ENCODE peak calls at places on chromosomes 1 and 21, in five cellular contexts. C is heart left ventricle, K is mucosa of descending colon, G is ovary, Z is brain microvascular endothelial cell. F is an unnamed sample. For H3K36me3, the result is how much of the 10 kb centered on the place peaks cover.

GRCh38 chr21:46122758-46123683 is 25.1 kb downstream of the COL6A2 start:
- DNase-seq in G (peak), C (peak), K (no peak), Z (no peak), F (no peak)

GRCh38 chr1:225772323-225772768 is 5.3 kb upstream of the SRP9 start:
- DNase-seq in G (peak), C (peak), K (peak), Z (peak), F (peak)

GRCh38 chr1:17423781-17424245 is 15.7 kb downstream of the RCC2 start:
- DNase-seq in C (peak), G (peak), Z (no peak), K (no peak), F (no peak)

GRCh38 chr1:153796786-153797659 is 21.8 kb downstream of the SLC27A3 start:
- DNase-seq in K (peak), C (peak), G (peak), Z (peak), F (peak)

GRCh38 chr1:202710070-202711025 is at the start of gene SYT2:
- DNase-seq in G (peak), Z (no peak), K (peak), C (no peak), F (no peak)

GRCh38 chr1:201309420-201309819 is 26.1 kb downstream of the PKP1 start:
- DNase-seq in Z (peak), C (peak), G (no peak), K (peak), F (peak)

GRCh38 chr1:210464519-210465039 is 135.9 kb downstream of the HHAT start:
- DNase-seq in C (no peak), G (no peak), K (no peak), Z (no peak), F (peak)

GRCh38 chr1:21289700-21290545 is at the start of gene ECE1:
- DNase-seq in Z (no peak), G (peak), C (peak), K (peak), F (no peak)

GRCh38 chr1:63843010-63843409 is 69.2 kb downstream of the ROR1 start:
- DNase-seq in G (no peak), C (no peak), K (no peak), Z (no peak), F (no peak)

GRCh38 chr1:181151378-181152326 is 63.2 kb downstream of the IER5 start:
- DNase-seq in C (peak), K (no peak), Z (no peak), G (no peak), F (peak)

GRCh38 chr21:45260191-45260795 is 27.4 kb downstream of the POFUT2 start:
- DNase-seq in K (no peak), Z (no peak), G (no peak), C (no peak), F (no peak)

GRCh38 chr1:6447016-6447817 is 18.8 kb downstream of the TNFRSF25 start:
- DNase-seq in K (peak), C (no peak), G (no peak), Z (no peak), F (no peak)

GRCh38 chr1:17485280-17485679 is 45.8 kb upstream of the RCC2 start:
- DNase-seq in K (peak), C (no peak), Z (peak), G (no peak), F (peak)

GRCh38 chr21:15976807-15977206 is 247.0 kb downstream of the USP25 start:
- DNase-seq in C (no peak), Z (no peak), K (no peak), G (no peak), F (no peak)
- TF ChIP-seq CTCF in C (no peak), Z (peak), K (no peak), G (no peak), F (peak)

DNA sequence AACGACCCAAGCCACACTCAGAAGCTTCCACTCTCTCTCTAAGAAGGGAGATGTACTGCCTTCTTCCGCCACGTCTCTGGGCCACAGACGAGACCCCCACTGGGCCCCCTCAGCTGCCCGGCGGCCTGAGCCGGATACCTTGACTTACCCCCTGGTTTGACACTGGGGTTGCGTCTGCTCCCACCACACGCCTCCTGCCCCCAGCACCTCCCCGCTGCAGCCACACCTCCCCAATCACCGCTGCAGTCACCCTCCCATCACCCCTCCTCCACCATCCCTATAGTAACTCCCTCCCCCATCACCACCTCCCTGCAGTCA is 10.7 kb downstream of the PANK4 start:
- DNase-seq in Z (no peak), K (no peak), G (no peak), C (no peak), F (no peak)
- H3K36me3 ChIP-seq in Z (half or more), K (under half), G (under half), C (half or more), F (half or more)

GRCh38 chr1:70891444-70891843 is 156.2 kb downstream of the PTGER3 start:
- DNase-seq in K (no peak), C (no peak), G (no peak), Z (no peak), F (no peak)
- TF ChIP-seq CTCF in K (no peak), C (no peak), G (no peak), Z (no peak), F (no peak)

GRCh38 chr1:66982561-66983285 is 57.9 kb downstream of the MIER1 start:
- DNase-seq in K (no peak), G (no peak), C (no peak), Z (no peak), F (no peak)
- H3K36me3 ChIP-seq in K (under half), G (under half), C (under half), Z (under half), F (under half)

GRCh38 chr1:204075116-204075636 is 2.3 kb downstream of the SOX13 start:
- DNase-seq in K (peak), Z (no peak), C (no peak), G (peak), F (no peak)
- TF ChIP-seq CTCF in K (no peak), Z (peak), C (no peak), G (no peak), F (no peak)

GRCh38 chr1:150127464-150127863 is 22.3 kb upstream of the PLEKHO1 start:
- DNase-seq in C (no peak), G (no peak), K (no peak), Z (no peak), F (no peak)
- H3K36me3 ChIP-seq in C (under half), G (under half), K (under half), Z (under half), F (under half)

DNA sequence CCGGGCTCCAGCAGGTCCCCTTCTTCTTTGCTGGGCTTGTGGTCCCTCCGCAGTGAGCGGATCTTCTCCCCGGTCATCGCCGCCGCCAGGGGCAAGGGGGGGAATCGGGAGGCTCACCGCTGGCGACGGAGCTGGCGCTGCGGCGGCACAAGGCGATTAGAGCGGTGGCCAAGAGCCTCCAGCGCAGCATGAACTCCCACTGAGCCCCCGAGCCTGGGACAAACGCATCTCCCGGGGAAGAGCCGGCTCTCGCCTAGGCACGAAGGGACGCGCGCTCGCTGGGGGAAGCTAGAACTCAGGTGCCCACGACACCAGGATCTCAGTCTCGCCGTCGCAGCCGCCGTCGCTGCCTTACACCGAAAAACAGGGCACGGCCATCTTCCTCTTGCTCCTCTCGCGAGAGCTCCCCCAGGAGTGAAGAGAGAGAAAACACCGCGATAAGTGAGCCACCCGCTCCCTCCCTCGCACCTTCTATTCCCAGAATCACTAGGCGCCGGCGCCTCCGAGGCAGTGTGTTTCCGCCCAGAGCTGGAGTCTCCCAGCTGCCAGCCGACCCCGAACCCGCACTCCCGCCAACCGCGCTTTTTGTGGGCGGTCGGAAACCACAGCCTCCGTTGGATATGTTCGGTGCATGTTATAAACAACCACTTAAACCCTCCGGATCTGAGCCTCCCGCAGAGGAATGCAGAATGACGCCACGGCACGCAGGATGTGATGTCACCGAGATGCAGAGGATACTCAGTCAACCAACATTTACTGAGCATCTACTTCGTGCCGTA is at the start of gene ANKRD13C:
- DNase-seq in Z (peak), G (peak), C (peak), K (peak), F (peak)
- TF ChIP-seq CTCF in Z (peak), G (no peak), C (no peak), K (no peak), F (no peak)